ENCODE peak calls at places on chromosomes 13 and 19, in ten cellular contexts. F is AG09319; N is T-helper 2 cell treated with Interferon-gamma antibody and Interleukin-4, amounts not matched to agents 5 μg/mL and 100 μg/mL, for 36 hours; A is stimulated activated effector memory CD8-positive, alpha-beta T cell treated with anti-CD3 and anti-CD28 coated beads, Interleukin-12 subunit alpha, Interleukin-12 subunit beta, amount 100 ng/mL, for 72 hours; H is tibial nerve; Y is upper lobe of right lung; W is pancreas; M is stimulated activated CD4-positive, alpha-beta T cell treated with anti-CD3 and anti-CD28 coated beads, Interleukin-15, amount 100 ng/mL, for 48 hours; L is A172; R is activated naive CD8-positive, alpha-beta T cell treated with anti-CD3 and anti-CD28 coated beads, Interleukin-2, amount 50 U/mL, for 24 hours. B is an unnamed sample.

GRCh38 chr19:8334458-8335342 is 8.4 kb downstream of the KANK3 start:
- DNase-seq in F (no peak), N (peak; percentile 73), A (peak; percentile 64), H (no peak), Y (peak; percentile 88), W (peak; percentile 83), M (no peak), L (peak; percentile 48), R (no peak), B (no peak)

GRCh38 chr19:1189419-1189818 is 15.4 kb upstream of the SBNO2 start:
- DNase-seq in F (no peak), N (peak; percentile 61), A (peak; percentile 70), H (no peak), Y (no peak), W (no peak), M (peak; percentile 59), L (peak; percentile 83), R (peak; percentile 53), B (no peak)

GRCh38 chr13:109572389-109572788 is 214.0 kb downstream of the IRS2 start:
- DNase-seq in F (no peak), N (no peak), A (no peak), H (no peak), Y (no peak), W (no peak), M (no peak), L (no peak), R (no peak), B (no peak)

GRCh38 chr19:20664917-20665781 is 3.8 kb upstream of the ZNF626 start:
- DNase-seq in F (no peak), N (no peak), A (no peak), H (no peak), Y (peak; percentile 61), W (no peak), M (no peak), L (peak; percentile 4), R (no peak), B (no peak)

GRCh38 chr19:48683349-48683748 is 10.5 kb upstream of the NTN5 start:
- DNase-seq in F (no peak), N (no peak), A (no peak), H (peak; percentile 33), Y (no peak), W (no peak), M (no peak), L (no peak), R (no peak), B (no peak)

GRCh38 chr13:63088226-63088625 is 1672.6 kb upstream of the PCDH20 start:
- DNase-seq in F (no peak), N (no peak), A (no peak), H (no peak), Y (no peak), W (no peak), M (no peak), L (no peak), R (no peak), B (no peak)

GRCh38 chr19:49133621-49134454 is 14.5 kb downstream of the PPFIA3 start:
- DNase-seq in F (no peak), N (peak; percentile 36), A (peak; percentile 72), H (no peak), Y (peak; percentile 91), W (peak; percentile 87), M (no peak), L (no peak), R (peak; percentile 65), B (no peak)

GRCh38 chr19:40443930-40444180 is 280 bp downstream of the SERTAD3 start:
- DNase-seq in F (no peak), N (no peak), A (no peak), H (no peak), Y (no peak), W (no peak), M (no peak), L (peak; percentile 20), R (no peak), B (no peak)

GRCh38 chr19:14758816-14759215 is 19.5 kb downstream of the ADGRE2 start:
- DNase-seq in F (no peak), N (no peak), A (no peak), H (no peak), Y (no peak), W (no peak), M (no peak), L (no peak), R (no peak), B (no peak)

GRCh38 chr19:49058592-49058991 is 1.0 kb upstream of the CGB7 start:
- DNase-seq in F (no peak), N (no peak), A (no peak), H (no peak), Y (no peak), W (peak; percentile 47), M (no peak), L (peak; percentile 6), R (peak; percentile 34), B (no peak)

GRCh38 chr13:35926859-35927530 is 204.2 kb downstream of the DCLK1 start:
- DNase-seq in F (no peak), N (no peak), A (no peak), H (peak; percentile 59), Y (no peak), W (no peak), M (no peak), L (peak; percentile 19), R (no peak), B (no peak)

GRCh38 chr19:51188227-51188559 is 36.7 kb upstream of the CD33 start:
- DNase-seq in F (no peak), N (no peak), A (no peak), H (no peak), Y (no peak), W (no peak), M (no peak), L (no peak), R (no peak), B (no peak)

GRCh38 chr19:10471909-10472308 is 31.2 kb downstream of the KEAP1 start:
- DNase-seq in F (no peak), N (no peak), A (no peak), H (no peak), Y (no peak), W (no peak), M (no peak), L (peak; percentile 49), R (no peak), B (no peak)

GRCh38 chr13:99834246-99834645 is 137.3 kb downstream of the ZIC5 start:
- DNase-seq in F (no peak), N (no peak), A (no peak), H (no peak), Y (no peak), W (no peak), M (no peak), L (peak; percentile 21), R (no peak), B (no peak)

GRCh38 chr13:95481051-95481775 is 71.3 kb upstream of the CLDN10 start:
- DNase-seq in F (no peak), N (no peak), A (no peak), H (no peak), Y (no peak), W (no peak), M (no peak), L (peak; percentile 14), R (no peak), B (no peak)

GRCh38 chr13:20157387-20157786 is 3.5 kb downstream of the GJA3 start:
- DNase-seq in F (no peak), N (no peak), A (no peak), H (no peak), Y (no peak), W (no peak), M (no peak), L (no peak), R (no peak), B (no peak)